ENCODE peak calls at places on chromosomes 12 and 14, in ten cellular contexts. U is endothelial cell; L is T-cell; P is natural killer cell treated with Interleukin-12 subunit alpha and Interleukin-12 subunit beta and Interleukin-15 and Interleukin-18, amount 100 ng/mL, for 72 hours; B is A549; M is activated effector memory CD4-positive, alpha-beta T cell treated with Interleukin-2 at 50 U/mL for 16 hours; W is LoVo; G is NCI-H1105; S is PC-3; H is psoas muscle. C is an unnamed sample.

GRCh38 chr14:86788229-86788628 is 1204.8 kb downstream of the GALC start:
- DNase-seq in U (no peak), L (no peak), P (no peak), B (no peak), M (no peak), W (no peak), G (no peak), S (no peak), H (no peak), C (no peak)

GRCh38 chr12:121767525-121768016 is 25.9 kb downstream of the RHOF start:
- DNase-seq in U (no peak), L (no peak), P (no peak), B (no peak), M (no peak), W (no peak), G (no peak), S (no peak), H (no peak), C (no peak)

GRCh38 chr12:125434936-125435443 is 369.8 kb downstream of the AACS start:
- DNase-seq in U (no peak), L (no peak), P (no peak), B (no peak), M (no peak), W (no peak), G (no peak), S (no peak), H (no peak), C (no peak)

GRCh38 chr12:110543252-110543959 is 39.7 kb downstream of the PPTC7 start:
- DNase-seq in U (no peak), L (no peak), P (no peak), B (no peak), M (no peak), W (no peak), G (peak), S (peak), H (peak), C (peak)

GRCh38 chr14:92945959-92946846 is 23.3 kb downstream of the CHGA start:
- DNase-seq in U (no peak), L (no peak), P (no peak), B (peak), M (no peak), W (peak), G (no peak), S (peak), H (peak), C (peak)

GRCh38 chr12:109759595-109759994 is 46.0 kb downstream of the FAM222A start:
- DNase-seq in U (no peak), L (no peak), P (no peak), B (no peak), M (no peak), W (no peak), G (no peak), S (no peak), H (peak), C (peak)

GRCh38 chr14:75831971-75832370 is 149.8 kb downstream of the TGFB3 start:
- DNase-seq in U (no peak), L (no peak), P (no peak), B (peak), M (no peak), W (no peak), G (peak), S (peak), H (no peak), C (peak)

GRCh38 chr12:132069336-132069985 is 74.7 kb downstream of the DDX51 start:
- DNase-seq in U (no peak), L (no peak), P (no peak), B (no peak), M (no peak), W (no peak), G (no peak), S (no peak), H (no peak), C (no peak)

GRCh38 chr12:119343130-119343529 is 8.6 kb downstream of the CCDC60 start:
- DNase-seq in U (no peak), L (no peak), P (no peak), B (no peak), M (no peak), W (no peak), G (no peak), S (no peak), H (no peak), C (no peak)

GRCh38 chr14:104235686-104236085 is 97.3 kb downstream of the KIF26A start:
- DNase-seq in U (no peak), L (no peak), P (no peak), B (no peak), M (no peak), W (no peak), G (no peak), S (no peak), H (no peak), C (no peak)

GRCh38 chr12:152440-152839 is 61.5 kb downstream of the SLC6A12 start:
- DNase-seq in U (no peak), L (no peak), P (no peak), B (no peak), M (no peak), W (no peak), G (no peak), S (no peak), H (no peak), C (no peak)

GRCh38 chr14:32560213-32560857 is 231.2 kb downstream of the AKAP6 start:
- DNase-seq in U (peak), L (peak), P (no peak), B (peak), M (no peak), W (peak), G (peak), S (peak), H (no peak), C (peak)

GRCh38 chr12:25615119-25615518 is 62.0 kb upstream of the LMNTD1 start:
- DNase-seq in U (no peak), L (no peak), P (no peak), B (peak), M (no peak), W (peak), G (no peak), S (peak), H (no peak), C (peak)

GRCh38 chr14:61482348-61483206 is 161.2 kb downstream of the PRKCH start:
- DNase-seq in U (no peak), L (no peak), P (no peak), B (no peak), M (no peak), W (no peak), G (no peak), S (no peak), H (no peak), C (no peak)

GRCh38 chr14:50573862-50574261 is 13.9 kb downstream of the ATL1 start:
- DNase-seq in U (no peak), L (no peak), P (no peak), B (no peak), M (no peak), W (peak), G (no peak), S (peak), H (no peak), C (no peak)

GRCh38 chr14:39050389-39050788 is 52.6 kb downstream of the SEC23A start:
- DNase-seq in U (no peak), L (no peak), P (no peak), B (peak), M (no peak), W (no peak), G (no peak), S (peak), H (no peak), C (no peak)

GRCh38 chr12:92396647-92397258 is 251.1 kb upstream of the BTG1 start:
- DNase-seq in U (no peak), L (no peak), P (no peak), B (peak), M (no peak), W (no peak), G (no peak), S (peak), H (no peak), C (no peak)

GRCh38 chr12:104677441-104678089 is 220.8 kb downstream of the CHST11 start:
- DNase-seq in U (no peak), L (no peak), P (peak), B (no peak), M (no peak), W (peak), G (no peak), S (peak), H (no peak), C (peak)

GRCh38 chr12:9341260-9341585 is 133.0 kb upstream of the PZP start:
- DNase-seq in U (no peak), L (no peak), P (no peak), B (no peak), M (no peak), W (no peak), G (no peak), S (no peak), H (no peak), C (no peak)

GRCh38 chr12:96195845-96196451 is 1.8 kb downstream of the ELK3 start:
- DNase-seq in U (no peak), L (peak), P (no peak), B (peak), M (peak), W (no peak), G (no peak), S (peak), H (no peak), C (no peak)

GRCh38 chr12:66898700-66899469 is 220.0 kb upstream of the GRIP1 start:
- DNase-seq in U (no peak), L (no peak), P (no peak), B (no peak), M (no peak), W (no peak), G (peak), S (no peak), H (no peak), C (no peak)